ENCODE peak calls at places on chromosomes 4 and X, in five cellular contexts. One of them, this sample, is unnamed.

GRCh38 chr4:152015597-152016324 is 255.0 kb upstream of the GATB start:
- DNase-seq in uterus: no peak
- DNase-seq in BJ: no peak
- DNase-seq in cardiac fibroblast: no peak
- DNase-seq in PC-9: no peak
- DNase-seq in this sample: no peak

GRCh38 chrX:3815896-3816664 is 102.6 kb upstream of the PRKX start:
- DNase-seq in uterus: peak
- DNase-seq in BJ: no peak
- DNase-seq in cardiac fibroblast: peak
- DNase-seq in PC-9: peak
- DNase-seq in this sample: peak

GRCh38 chr4:179867300-179867878 is 2375.8 kb upstream of the TENM3 start:
- DNase-seq in uterus: no peak
- DNase-seq in BJ: no peak
- DNase-seq in cardiac fibroblast: peak
- DNase-seq in PC-9: peak
- DNase-seq in this sample: peak

GRCh38 chrX:127317159-127317558 is 497.6 kb downstream of the PRR32 start:
- DNase-seq in uterus: no peak
- DNase-seq in BJ: no peak
- DNase-seq in cardiac fibroblast: no peak
- DNase-seq in PC-9: no peak
- DNase-seq in this sample: no peak

GRCh38 chr4:63106600-63106999 is 1302.7 kb downstream of the TECRL start:
- DNase-seq in uterus: no peak
- DNase-seq in BJ: no peak
- DNase-seq in cardiac fibroblast: no peak
- DNase-seq in PC-9: no peak
- DNase-seq in this sample: no peak

GRCh38 chrX:8194216-8194615 is 23.1 kb upstream of the VCX2 start:
- DNase-seq in uterus: no peak
- DNase-seq in BJ: no peak
- DNase-seq in cardiac fibroblast: no peak
- DNase-seq in PC-9: peak
- DNase-seq in this sample: no peak

GRCh38 chr4:98609946-98610345 is 48.5 kb downstream of the TSPAN5 start:
- DNase-seq in uterus: no peak
- DNase-seq in BJ: no peak
- DNase-seq in cardiac fibroblast: no peak
- DNase-seq in PC-9: no peak
- DNase-seq in this sample: no peak

GRCh38 chrX:69424161-69424560 is 80.0 kb upstream of the NALF2 start:
- DNase-seq in uterus: no peak
- DNase-seq in BJ: no peak
- DNase-seq in cardiac fibroblast: peak
- DNase-seq in PC-9: no peak
- DNase-seq in this sample: peak

GRCh38 chr4:85910985-85911384 is 436.0 kb downstream of the ARHGAP24 start:
- DNase-seq in uterus: no peak
- DNase-seq in BJ: no peak
- DNase-seq in cardiac fibroblast: no peak
- DNase-seq in PC-9: no peak
- DNase-seq in this sample: no peak

GRCh38 chr4:53703267-53703655 is 112.0 kb upstream of the LNX1 start:
- DNase-seq in uterus: no peak
- DNase-seq in BJ: no peak
- DNase-seq in cardiac fibroblast: no peak
- DNase-seq in PC-9: no peak
- DNase-seq in this sample: no peak

GRCh38 chr4:56641494-56642051 is 39.5 kb downstream of the HOPX start:
- DNase-seq in uterus: no peak
- DNase-seq in BJ: peak
- DNase-seq in cardiac fibroblast: peak
- DNase-seq in PC-9: peak
- DNase-seq in this sample: peak

GRCh38 chrX:11531226-11531625 is 134.5 kb downstream of the ARHGAP6 start:
- DNase-seq in uterus: no peak
- DNase-seq in BJ: no peak
- DNase-seq in cardiac fibroblast: peak
- DNase-seq in PC-9: no peak
- DNase-seq in this sample: peak

GRCh38 chr4:120000591-120001296 is 65.9 kb downstream of the MAD2L1 start:
- DNase-seq in uterus: no peak
- DNase-seq in BJ: no peak
- DNase-seq in cardiac fibroblast: no peak
- DNase-seq in PC-9: no peak
- DNase-seq in this sample: no peak

GRCh38 chrX:119990995-119991787 is 47.6 kb upstream of the NKAP start:
- DNase-seq in uterus: no peak
- DNase-seq in BJ: no peak
- DNase-seq in cardiac fibroblast: no peak
- DNase-seq in PC-9: no peak
- DNase-seq in this sample: no peak

GRCh38 chrX:17836830-17837229 is 24.3 kb downstream of the RAI2 start:
- DNase-seq in uterus: no peak
- DNase-seq in BJ: no peak
- DNase-seq in cardiac fibroblast: peak
- DNase-seq in PC-9: no peak
- DNase-seq in this sample: peak

GRCh38 chr4:176205299-176205698 is 9.9 kb upstream of the SPATA4 start:
- DNase-seq in uterus: no peak
- DNase-seq in BJ: no peak
- DNase-seq in cardiac fibroblast: no peak
- DNase-seq in PC-9: no peak
- DNase-seq in this sample: no peak

GRCh38 chr4:41507292-41507933 is 30.5 kb upstream of the LIMCH1 start:
- DNase-seq in uterus: no peak
- DNase-seq in BJ: no peak
- DNase-seq in cardiac fibroblast: peak
- DNase-seq in PC-9: peak
- DNase-seq in this sample: no peak

GRCh38 chr4:138039010-138039409 is 203.1 kb downstream of the SLC7A11 start:
- DNase-seq in uterus: no peak
- DNase-seq in BJ: no peak
- DNase-seq in cardiac fibroblast: peak
- DNase-seq in PC-9: no peak
- DNase-seq in this sample: peak

GRCh38 chr4:17168571-17168970 is 270.1 kb upstream of the LDB2 start:
- DNase-seq in uterus: peak
- DNase-seq in BJ: peak
- DNase-seq in cardiac fibroblast: peak
- DNase-seq in PC-9: no peak
- DNase-seq in this sample: peak

GRCh38 chrX:110026099-110026844 is 23.4 kb downstream of the TMEM164 start:
- DNase-seq in uterus: no peak
- DNase-seq in BJ: no peak
- DNase-seq in cardiac fibroblast: peak
- DNase-seq in PC-9: peak
- DNase-seq in this sample: peak

GRCh38 chr4:1206299-1207156 is 34.1 kb upstream of the SPON2 start:
- DNase-seq in uterus: peak
- DNase-seq in BJ: no peak
- DNase-seq in cardiac fibroblast: no peak
- DNase-seq in PC-9: no peak
- DNase-seq in this sample: no peak

GRCh38 chrX:10064736-10065135 is 92.0 kb upstream of the CLCN4 start:
- DNase-seq in uterus: no peak
- DNase-seq in BJ: no peak
- DNase-seq in cardiac fibroblast: no peak
- DNase-seq in PC-9: no peak
- DNase-seq in this sample: no peak

GRCh38 chr4:152719856-152720556 is 40.2 kb upstream of the TMEM154 start:
- DNase-seq in uterus: no peak
- DNase-seq in BJ: no peak
- DNase-seq in cardiac fibroblast: no peak
- DNase-seq in PC-9: no peak
- DNase-seq in this sample: peak

GRCh38 chrX:40207626-40208025 is 109.9 kb upstream of the BCOR start:
- DNase-seq in uterus: no peak
- DNase-seq in BJ: no peak
- DNase-seq in cardiac fibroblast: peak
- DNase-seq in PC-9: no peak
- DNase-seq in this sample: peak

GRCh38 chr4:37890501-37891220 is at the start of gene TBC1D1:
- DNase-seq in uterus: peak
- DNase-seq in BJ: no peak
- DNase-seq in cardiac fibroblast: no peak
- DNase-seq in PC-9: peak
- DNase-seq in this sample: no peak

GRCh38 chrX:14777484-14777883 is 95.4 kb downstream of the FANCB start:
- DNase-seq in uterus: no peak
- DNase-seq in BJ: no peak
- DNase-seq in cardiac fibroblast: peak
- DNase-seq in PC-9: no peak
- DNase-seq in this sample: peak

GRCh38 chrX:2626750-2627149 is 64.3 kb upstream of the CD99 start:
- DNase-seq in uterus: no peak
- DNase-seq in BJ: no peak
- DNase-seq in cardiac fibroblast: no peak
- DNase-seq in PC-9: no peak
- DNase-seq in this sample: no peak

GRCh38 chrX:38652934-38653442 is 91.6 kb downstream of the TSPAN7 start:
- DNase-seq in uterus: no peak
- DNase-seq in BJ: no peak
- DNase-seq in cardiac fibroblast: no peak
- DNase-seq in PC-9: no peak
- DNase-seq in this sample: no peak

GRCh38 chr4:156169011-156169410 is 215.3 kb upstream of the CTSO start:
- DNase-seq in uterus: peak
- DNase-seq in BJ: peak
- DNase-seq in cardiac fibroblast: peak
- DNase-seq in PC-9: peak
- DNase-seq in this sample: peak

GRCh38 chrX:2610246-2611170 is 80.6 kb upstream of the CD99 start:
- DNase-seq in uterus: no peak
- DNase-seq in BJ: no peak
- DNase-seq in cardiac fibroblast: peak
- DNase-seq in PC-9: no peak
- DNase-seq in this sample: no peak

GRCh38 chr4:75908555-75908954 is 6.3 kb upstream of the PPEF2 start:
- DNase-seq in uterus: no peak
- DNase-seq in BJ: no peak
- DNase-seq in cardiac fibroblast: peak
- DNase-seq in PC-9: no peak
- DNase-seq in this sample: no peak

DNA sequence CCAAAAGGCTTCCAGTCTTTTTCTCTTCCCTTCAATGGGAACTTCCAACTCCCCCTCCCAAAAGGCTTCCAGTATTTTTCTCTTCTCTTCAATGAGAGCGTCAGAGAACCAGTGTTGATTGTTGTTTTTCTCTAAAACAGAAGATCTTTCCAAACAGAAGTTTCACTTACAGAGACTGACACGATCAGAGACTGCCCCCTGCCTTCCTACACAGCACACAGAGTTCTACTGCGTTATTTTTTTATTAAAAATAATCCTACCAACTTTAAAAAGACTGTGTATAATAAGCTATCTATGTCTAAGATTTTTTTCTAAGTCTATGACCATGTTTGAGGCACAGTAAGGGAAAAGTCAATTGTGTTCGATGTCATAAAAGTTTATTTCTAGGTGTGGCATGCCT is 3.5 kb upstream of the HTR2C start:
- DNase-seq in uterus: no peak
- DNase-seq in BJ: no peak
- DNase-seq in cardiac fibroblast: no peak
- DNase-seq in PC-9: no peak
- DNase-seq in this sample: no peak
- TF ChIP-seq CTCF in uterus: no peak
- TF ChIP-seq CTCF in BJ: no peak
- TF ChIP-seq CTCF in cardiac fibroblast: no peak
- TF ChIP-seq CTCF in PC-9: peak
- TF ChIP-seq CTCF in this sample: no peak

DNA sequence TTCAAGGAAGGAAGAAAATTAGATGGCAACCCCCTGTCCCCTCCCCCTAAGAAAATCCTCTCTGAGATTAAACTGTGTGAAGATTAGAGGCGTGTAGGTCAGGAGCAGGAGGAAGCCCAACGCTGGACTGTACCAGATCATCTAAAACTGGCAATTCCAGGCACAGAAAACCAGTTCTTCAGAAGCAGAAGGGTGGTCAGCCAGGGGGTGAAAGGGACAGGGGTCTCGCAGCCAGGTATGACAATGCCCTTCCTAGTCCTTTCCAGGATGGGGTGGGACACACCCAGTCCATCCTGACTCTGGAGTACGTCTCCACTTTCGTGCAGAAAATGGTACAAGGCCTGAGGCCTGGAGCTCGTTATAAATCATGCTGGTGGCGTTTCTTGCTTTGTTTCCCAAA is 3.3 kb upstream of the RHOH start:
- DNase-seq in uterus: no peak
- DNase-seq in BJ: no peak
- DNase-seq in cardiac fibroblast: no peak
- DNase-seq in PC-9: no peak
- DNase-seq in this sample: no peak
- H3K4me3 ChIP-seq in uterus: no peak
- H3K4me3 ChIP-seq in BJ: no peak
- H3K4me3 ChIP-seq in cardiac fibroblast: no peak
- H3K4me3 ChIP-seq in PC-9: no peak
- H3K4me3 ChIP-seq in this sample: no peak

GRCh38 chr4:100935090-100935489 is 412.2 kb downstream of the PPP3CA start:
- DNase-seq in uterus: no peak
- DNase-seq in BJ: no peak
- DNase-seq in cardiac fibroblast: peak
- DNase-seq in PC-9: no peak
- DNase-seq in this sample: peak
- TF ChIP-seq CTCF in uterus: no peak
- TF ChIP-seq CTCF in BJ: peak
- TF ChIP-seq CTCF in cardiac fibroblast: peak
- TF ChIP-seq CTCF in PC-9: no peak
- TF ChIP-seq CTCF in this sample: peak

GRCh38 chr4:79700356-79700755 is 292.3 kb upstream of the GK2 start:
- DNase-seq in uterus: no peak
- DNase-seq in BJ: no peak
- DNase-seq in cardiac fibroblast: peak
- DNase-seq in PC-9: no peak
- DNase-seq in this sample: no peak

GRCh38 chr4:79697444-79697843 is 289.4 kb upstream of the GK2 start:
- DNase-seq in uterus: no peak
- DNase-seq in BJ: no peak
- DNase-seq in cardiac fibroblast: no peak
- DNase-seq in PC-9: no peak
- DNase-seq in this sample: no peak

DNA sequence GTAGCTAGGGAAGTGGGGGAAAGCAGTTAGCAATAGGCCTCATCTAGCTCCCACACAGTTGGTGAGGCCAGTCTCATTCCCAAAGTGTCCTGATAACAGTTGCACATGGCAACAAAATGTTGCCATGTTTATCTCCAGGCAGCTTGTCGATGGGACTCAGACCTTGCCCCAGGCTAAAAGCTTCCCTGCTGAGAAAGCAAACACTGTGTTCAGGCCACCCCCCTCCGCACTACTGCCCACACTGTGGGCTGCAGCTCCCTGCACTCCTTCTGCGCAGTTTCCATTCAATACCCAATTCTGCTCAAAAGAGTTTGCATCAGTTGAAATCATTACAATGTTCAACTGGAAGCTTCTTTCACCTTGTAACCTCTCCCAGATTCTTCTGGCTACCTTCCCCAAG is 287.8 kb upstream of the GK2 start:
- DNase-seq in uterus: no peak
- DNase-seq in BJ: no peak
- DNase-seq in cardiac fibroblast: no peak
- DNase-seq in PC-9: no peak
- DNase-seq in this sample: no peak
- H3K4me3 ChIP-seq in uterus: no peak
- H3K4me3 ChIP-seq in BJ: no peak
- H3K4me3 ChIP-seq in cardiac fibroblast: no peak
- H3K4me3 ChIP-seq in PC-9: no peak
- H3K4me3 ChIP-seq in this sample: no peak

This sample was measured in fibroblast of mammary gland.